ENCODE peak calls at places on chromosomes 4 and X, in four cellular contexts. J is H9, V is SK-N-SH, C is GM12878. N is an unnamed sample.

GRCh38 chrX:37684426-37684825 is 1.2 kb upstream of the XK start:
- DNase-seq in C (no peak), V (no peak), J (no peak), N (no peak)

GRCh38 chr4:90148574-90149170 is 21.5 kb downstream of the CCSER1 start:
- DNase-seq in V (no peak), C (no peak), J (no peak), N (no peak)

GRCh38 chr4:78299565-78299972 is 242.4 kb downstream of the FRAS1 start:
- DNase-seq in C (peak; percentile 23), V (no peak), J (no peak), N (peak; percentile 33)

GRCh38 chrX:34126011-34126410 is 6.1 kb downstream of the FAM47A start:
- DNase-seq in C (no peak), V (no peak), J (no peak), N (no peak)

GRCh38 chrX:40310016-40310415 is 212.3 kb upstream of the BCOR start:
- DNase-seq in J (no peak), C (no peak), V (peak; percentile 30), N (no peak)

GRCh38 chr4:70703695-70704332 is 15.5 kb downstream of the UTP3 start:
- DNase-seq in C (no peak), J (no peak), V (no peak), N (peak; percentile 12)

GRCh38 chr4:155512812-155513211 is 136.0 kb upstream of the MAP9 start:
- DNase-seq in C (no peak), V (no peak), J (no peak), N (no peak)

GRCh38 chrX:131262200-131262599 is 26.9 kb downstream of the IGSF1 start:
- DNase-seq in C (no peak), V (no peak), J (no peak), N (no peak)

GRCh38 chr4:69066945-69067344 is 29.3 kb upstream of the UGT2B7 start:
- DNase-seq in V (no peak), J (no peak), C (no peak), N (no peak)

GRCh38 chr4:153234923-153235322 is 30.7 kb downstream of the TRIM2 start:
- DNase-seq in J (no peak), C (no peak), V (no peak), N (no peak)

GRCh38 chr4:139789096-139789495 is 123.5 kb downstream of the MGST2 start:
- DNase-seq in J (no peak), C (no peak), V (no peak), N (no peak)

GRCh38 chrX:116499780-116500179 is 37.0 kb upstream of the CT83 start:
- DNase-seq in C (no peak), V (no peak), J (no peak), N (no peak)

GRCh38 chr4:127965062-127965802 is at the start of the genes ABHD18 and MFSD8:
- DNase-seq in J (peak; percentile 100), V (peak; percentile 95), C (peak; percentile 99), N (peak; percentile 100)

GRCh38 chr4:131426023-131426758 is 1722.9 kb upstream of the PCDH10 start:
- DNase-seq in V (no peak), J (no peak), C (peak; percentile 13), N (no peak)

GRCh38 chrX:103356023-103356798 is at the start of gene TCEAL9:
- DNase-seq in V (peak; percentile 71), C (no peak), J (peak; percentile 78), N (peak; percentile 84)

GRCh38 chr4:87103691-87104187 is 116.7 kb downstream of the KLHL8 start:
- DNase-seq in C (no peak), V (no peak), J (no peak), N (no peak)

GRCh38 chr4:169346840-169347239 is 76.1 kb upstream of the SH3RF1 start:
- DNase-seq in V (no peak), C (no peak), J (no peak), N (no peak)

GRCh38 chrX:24294619-24295018 is 19.2 kb downstream of the SUPT20HL2 start:
- DNase-seq in C (no peak), J (peak; percentile 75), V (peak; percentile 31), N (peak; percentile 34)

GRCh38 chrX:10620121-10620699 is at the start of gene MID1:
- DNase-seq in V (peak; percentile 78), C (no peak), J (peak; percentile 82), N (peak; percentile 78)

GRCh38 chr4:79201976-79202375 is 123.9 kb downstream of the NAA11 start:
- DNase-seq in V (no peak), C (no peak), J (no peak), N (no peak)

GRCh38 chr4:154222875-154223274 is 268.7 kb downstream of the DCHS2 start:
- DNase-seq in J (no peak), V (no peak), C (no peak), N (no peak)

GRCh38 chr4:650951-651883 is 22.9 kb downstream of the ATP5ME start:
- DNase-seq in J (no peak), V (no peak), C (no peak), N (no peak)

GRCh38 chr4:120718979-120719566 is 203.5 kb downstream of the PRDM5 start:
- DNase-seq in J (peak; percentile 43), C (no peak), V (peak; percentile 34), N (peak; percentile 45)

GRCh38 chrX:31550169-31550568 is 478.3 kb upstream of the FTHL17 start:
- DNase-seq in C (no peak), V (no peak), J (no peak), N (no peak)

GRCh38 chr4:136012250-136012649 is 1520.0 kb downstream of the PCDH18 start:
- DNase-seq in J (no peak), V (no peak), C (no peak), N (no peak)

GRCh38 chr4:166662266-166662843 is 571.9 kb downstream of the SPOCK3 start:
- DNase-seq in C (peak; percentile 92), J (no peak), V (no peak), N (no peak)

GRCh38 chr4:25913056-25913850 is 767 bp upstream of the SMIM20 start:
- DNase-seq in V (peak; percentile 52), C (no peak), J (no peak), N (no peak)

GRCh38 chrX:48703642-48704481 is 7.3 kb downstream of the SUV39H1 start:
- DNase-seq in V (no peak), J (no peak), C (no peak), N (no peak)

GRCh38 chrX:44484607-44485146 is 58.0 kb downstream of the FUNDC1 start:
- DNase-seq in J (no peak), V (no peak), C (no peak), N (no peak)

GRCh38 chr4:143346208-143346607 is 9.5 kb downstream of the GAB1 start:
- DNase-seq in V (no peak), J (no peak), C (no peak), N (peak; percentile 47)

GRCh38 chr4:10584042-10584441 is 100.5 kb downstream of the CLNK start:
- DNase-seq in V (no peak), C (peak; percentile 49), J (no peak), N (peak; percentile 51)

GRCh38 chr4:80173387-80173786 is 23.9 kb upstream of the PRDM8 start:
- DNase-seq in J (no peak), V (no peak), C (no peak), N (no peak)

GRCh38 chr4:58849026-58849425 is 1738.8 kb upstream of the IGFBP7 start:
- DNase-seq in J (no peak), C (no peak), V (no peak), N (no peak)

GRCh38 chr4:109410776-109411175 is 22.8 kb upstream of the SEC24B start:
- DNase-seq in C (no peak), J (no peak), V (no peak), N (no peak)

GRCh38 chr4:11232004-11232403 is 196.7 kb downstream of the HS3ST1 start:
- DNase-seq in C (no peak), V (no peak), J (no peak), N (no peak)

GRCh38 chr4:24121395-24122175 is 231.7 kb upstream of the PPARGC1A start:
- DNase-seq in J (no peak), C (no peak), V (no peak), N (no peak)
- H2AFZ ChIP-seq in J (no peak overlapping the region), C (no peak overlapping the region), V (no peak overlapping the region), N (no peak overlapping the region)

GRCh38 chr4:156962551-156962974 is 9.0 kb downstream of the PDGFC start:
- DNase-seq in C (no peak), V (no peak), J (no peak), N (peak; percentile 40)

GRCh38 chr4:156962069-156962377 is 9.6 kb downstream of the PDGFC start:
- DNase-seq in J (no peak), V (no peak), C (no peak), N (no peak)

GRCh38 chr4:156959298-156959702 is 12.3 kb downstream of the PDGFC start:
- DNase-seq in V (no peak), C (no peak), J (no peak), N (no peak)

GRCh38 chr4:156961241-156962068 is 10.1 kb downstream of the PDGFC start:
- DNase-seq in V (no peak), C (no peak), J (no peak), N (peak; percentile 37)

GRCh38 chr4:156963419-156963818 is 8.2 kb downstream of the PDGFC start:
- DNase-seq in C (no peak), J (no peak), V (no peak), N (no peak)
- H3K79me2 ChIP-seq in C (no peaks in the 10 kb centered on the region), J (no peaks in the 10 kb centered on the region), V (peaks cover 100% of the 10 kb centered on the region), N (peaks cover 98% of the 10 kb centered on the region)

GRCh38 chr4:148238797-148239196 is 203.4 kb downstream of the NR3C2 start:
- DNase-seq in C (no peak), V (no peak), J (no peak), N (no peak)
- H2AFZ ChIP-seq in C (no peak overlapping the region), V (no peak overlapping the region), J (no peak overlapping the region), N (no peak overlapping the region)

DNA sequence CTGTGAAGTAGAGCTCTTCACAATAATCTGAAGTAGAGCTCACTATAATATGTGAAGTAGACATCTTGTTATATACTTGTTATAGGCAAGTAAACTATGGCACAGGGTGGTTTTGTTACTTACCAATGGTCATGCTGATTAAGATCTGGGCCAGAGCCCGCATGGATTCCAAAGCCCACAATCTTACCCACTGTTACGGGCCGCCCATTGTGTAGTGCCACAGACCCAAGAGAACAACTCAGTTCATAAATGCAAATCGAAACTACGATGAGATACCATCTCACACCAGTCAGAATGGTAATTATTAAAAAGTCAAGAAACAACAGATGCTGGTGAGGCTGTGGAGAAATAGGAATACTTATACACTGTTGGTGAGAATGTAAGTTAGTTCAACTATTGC is 46.9 kb upstream of the CT47C1 start:
- DNase-seq in C (no peak), J (no peak), V (no peak), N (no peak)
- H3K79me2 ChIP-seq in C (no peaks in the 10 kb centered on the region), J (no peaks in the 10 kb centered on the region), V (no peaks in the 10 kb centered on the region), N (no peaks in the 10 kb centered on the region)

GRCh38 chrX:139931646-139932076 is 1.2 kb downstream of the ATP11C start:
- DNase-seq in V (peak; percentile 41), C (no peak), J (no peak), N (no peak)

GRCh38 chrX:139932901-139933796 is at the start of gene ATP11C:
- DNase-seq in V (peak; percentile 89), J (peak; percentile 82), C (peak; percentile 46), N (peak; percentile 87)

GRCh38 chrX:139933904-139934303 is 1.1 kb upstream of the ATP11C start:
- DNase-seq in J (no peak), V (no peak), C (no peak), N (peak; percentile 32)

GRCh38 chrX:139930923-139931645 is 1.8 kb downstream of the ATP11C start:
- DNase-seq in V (peak; percentile 42), J (no peak), C (no peak), N (peak; percentile 26)

GRCh38 chrX:139932077-139932900 is 564 bp downstream of the ATP11C start:
- DNase-seq in J (no peak), V (peak; percentile 79), C (no peak), N (peak; percentile 62)
- H2AFZ ChIP-seq in J (no peak overlapping the region), V (peak overlapping the region; percentile 30), C (peak overlapping the region; percentile 47), N (peak overlapping the region; percentile 44)

N was measured in hepatocyte.